ENCODE peak calls at places on chromosome 9, in six cellular contexts. Y is substantia nigra; W is HTR-8/SVneo; Z is activated CD8-positive, alpha-beta memory T cell treated with anti-CD3 and anti-CD28 coated beads, Interleukin-2, amount 50 U/mL, for 48 hours; T is mammary epithelial cell; S is iris pigment epithelial cell. C is an unnamed sample.

GRCh38 chr9:29806941-29807625 is 2233.8 kb upstream of the C9orf72 start:
- DNase-seq in Y (no peak), W (no peak), Z (no peak), T (peak), S (no peak), C (no peak)

GRCh38 chr9:70792796-70793195 is 328.6 kb downstream of the TRPM3 start:
- DNase-seq in Y (no peak), W (no peak), Z (no peak), T (no peak), S (no peak), C (no peak)

GRCh38 chr9:33932078-33932807 is 115.3 kb downstream of the UBE2R2 start:
- DNase-seq in Y (no peak), W (no peak), Z (no peak), T (no peak), S (no peak), C (no peak)

GRCh38 chr9:38339087-38339486 is 53.4 kb upstream of the ALDH1B1 start:
- DNase-seq in Y (no peak), W (no peak), Z (no peak), T (peak), S (peak), C (no peak)

GRCh38 chr9:135029871-135030710 is 57.4 kb upstream of the OLFM1 start:
- DNase-seq in Y (no peak), W (no peak), Z (no peak), T (no peak), S (no peak), C (no peak)

GRCh38 chr9:100011062-100011681 is 87.6 kb downstream of the ERP44 start:
- DNase-seq in Y (no peak), W (peak), Z (no peak), T (peak), S (peak), C (no peak)

GRCh38 chr9:20989923-20990341 is 41.5 kb downstream of the HACD4 start:
- DNase-seq in Y (no peak), W (no peak), Z (no peak), T (no peak), S (no peak), C (no peak)

GRCh38 chr9:116073826-116074225 is 79.8 kb upstream of the PAPPA start:
- DNase-seq in Y (no peak), W (no peak), Z (no peak), T (peak), S (peak), C (no peak)

GRCh38 chr9:137293482-137294090 is 8.5 kb downstream of the NRARP start:
- DNase-seq in Y (no peak), W (no peak), Z (no peak), T (no peak), S (no peak), C (no peak)

GRCh38 chr9:100856238-100856637 is 172.3 kb upstream of the PLPPR1 start:
- DNase-seq in Y (no peak), W (no peak), Z (no peak), T (no peak), S (no peak), C (peak)

GRCh38 chr9:92759990-92760893 is 4.4 kb downstream of the BICD2 start:
- DNase-seq in Y (no peak), W (no peak), Z (no peak), T (no peak), S (no peak), C (no peak)

GRCh38 chr9:116661037-116661954 is 25.8 kb upstream of the TRIM32 start:
- DNase-seq in Y (no peak), W (peak), Z (no peak), T (peak), S (peak), C (peak)

GRCh38 chr9:113513541-113513940 is 50.0 kb downstream of the RGS3 start:
- DNase-seq in Y (no peak), W (no peak), Z (no peak), T (no peak), S (no peak), C (no peak)

GRCh38 chr9:34025062-34025461 is 23.6 kb downstream of the UBAP2 start:
- DNase-seq in Y (no peak), W (no peak), Z (no peak), T (no peak), S (no peak), C (no peak)

GRCh38 chr9:87878930-87879603 is 3.6 kb upstream of the SPATA31E1 start:
- DNase-seq in Y (no peak), W (no peak), Z (no peak), T (peak), S (peak), C (no peak)

GRCh38 chr9:113370806-113371325 is 5.9 kb downstream of the HDHD3 start:
- DNase-seq in Y (no peak), W (no peak), Z (no peak), T (no peak), S (no peak), C (peak)

GRCh38 chr9:87465791-87466190 is 31.9 kb upstream of the DAPK1 start:
- DNase-seq in Y (no peak), W (no peak), Z (no peak), T (no peak), S (no peak), C (no peak)

GRCh38 chr9:85142461-85143401 is 473.2 kb downstream of the NTRK2 start:
- DNase-seq in Y (no peak), W (peak), Z (no peak), T (peak), S (no peak), C (no peak)

GRCh38 chr9:71681104-71681707 is 87.1 kb downstream of the CEMIP2 start:
- DNase-seq in Y (no peak), W (no peak), Z (no peak), T (no peak), S (peak), C (no peak)

GRCh38 chr9:120571443-120572257 is 8.3 kb downstream of the CDK5RAP2 start:
- DNase-seq in Y (peak), W (no peak), Z (no peak), T (no peak), S (no peak), C (no peak)

GRCh38 chr9:124311283-124311682 is 53.5 kb downstream of the NEK6 start:
- DNase-seq in Y (no peak), W (no peak), Z (no peak), T (no peak), S (no peak), C (no peak)

GRCh38 chr9:88777498-88778312 is 213.6 kb upstream of the S1PR3 start:
- DNase-seq in Y (no peak), W (no peak), Z (no peak), T (no peak), S (peak), C (no peak)

GRCh38 chr9:70466976-70467551 is 52.6 kb upstream of the KLF9 start:
- DNase-seq in Y (no peak), W (no peak), Z (peak), T (peak), S (peak), C (no peak)

GRCh38 chr9:110156902-110157301 is 51.1 kb downstream of the C9orf152 start:
- DNase-seq in Y (no peak), W (no peak), Z (no peak), T (no peak), S (peak), C (no peak)

GRCh38 chr9:125513634-125514413 is 193.2 kb downstream of the MAPKAP1 start:
- DNase-seq in Y (no peak), W (peak), Z (no peak), T (peak), S (peak), C (no peak)

GRCh38 chr9:87084407-87084806 is 137.1 kb upstream of the GAS1 start:
- DNase-seq in Y (no peak), W (no peak), Z (no peak), T (no peak), S (no peak), C (no peak)

GRCh38 chr9:4290427-4290837 is 9.4 kb downstream of the GLIS3 start:
- DNase-seq in Y (no peak), W (no peak), Z (no peak), T (no peak), S (peak), C (no peak)

GRCh38 chr9:71647094-71647591 is 121.2 kb downstream of the CEMIP2 start:
- DNase-seq in Y (no peak), W (peak), Z (no peak), T (peak), S (peak), C (no peak)

GRCh38 chr9:75185585-75186170 is 97.4 kb downstream of the OSTF1 start:
- DNase-seq in Y (no peak), W (peak), Z (peak), T (no peak), S (peak), C (no peak)

GRCh38 chr9:81522721-81523551 is 166.4 kb downstream of the TLE1 start:
- DNase-seq in Y (no peak), W (peak), Z (no peak), T (peak), S (peak), C (peak)

GRCh38 chr9:116156621-116157314 is 3.2 kb downstream of the PAPPA start:
- DNase-seq in Y (no peak), W (no peak), Z (no peak), T (no peak), S (peak), C (peak)

GRCh38 chr9:19445452-19445851 is 36.6 kb downstream of the ACER2 start:
- DNase-seq in Y (no peak), W (no peak), Z (no peak), T (no peak), S (no peak), C (no peak)

GRCh38 chr9:32811251-32811650 is 27.9 kb downstream of the TMEM215 start:
- DNase-seq in Y (no peak), W (no peak), Z (no peak), T (no peak), S (no peak), C (no peak)

GRCh38 chr9:116154976-116155699 is 1.5 kb downstream of the PAPPA start:
- DNase-seq in Y (no peak), W (no peak), Z (no peak), T (no peak), S (peak), C (no peak)

GRCh38 chr9:129569506-129570449 is 51.1 kb downstream of the C9orf50 start:
- DNase-seq in Y (no peak), W (no peak), Z (no peak), T (no peak), S (peak), C (no peak)